ENCODE peak calls at places on chromosomes 5 and 9, in five cellular contexts. One of them, this sample, is unnamed.

GRCh38 chr9:33265211-33265885 is 499 bp downstream of the CHMP5 start:
- DNase-seq in osteocyte: no peak
- DNase-seq in kidney epithelial cell: no peak
- DNase-seq in pancreas: no peak
- DNase-seq in mammary epithelial cell: peak; percentile 45
- DNase-seq in this sample: no peak

GRCh38 chr5:147188200-147189108 is 46.4 kb upstream of the STK32A start:
- DNase-seq in kidney epithelial cell: no peak
- DNase-seq in pancreas: no peak
- DNase-seq in osteocyte: no peak
- DNase-seq in mammary epithelial cell: peak; percentile 33
- DNase-seq in this sample: no peak

GRCh38 chr5:116424258-116424615 is 150.4 kb downstream of the SEMA6A start:
- DNase-seq in osteocyte: no peak
- DNase-seq in kidney epithelial cell: no peak
- DNase-seq in pancreas: no peak
- DNase-seq in mammary epithelial cell: peak; percentile 30
- DNase-seq in this sample: no peak

GRCh38 chr9:85156652-85157051 is 487.1 kb downstream of the NTRK2 start:
- DNase-seq in osteocyte: no peak
- DNase-seq in kidney epithelial cell: no peak
- DNase-seq in pancreas: no peak
- DNase-seq in mammary epithelial cell: no peak
- DNase-seq in this sample: no peak

GRCh38 chr5:29197636-29198035 is 1995.8 kb upstream of the CDH6 start:
- DNase-seq in mammary epithelial cell: no peak
- DNase-seq in kidney epithelial cell: no peak
- DNase-seq in pancreas: no peak
- DNase-seq in osteocyte: no peak
- DNase-seq in this sample: peak; percentile 12

GRCh38 chr5:59089767-59090166 is 506.9 kb downstream of the RAB3C start:
- DNase-seq in osteocyte: no peak
- DNase-seq in mammary epithelial cell: no peak
- DNase-seq in pancreas: no peak
- DNase-seq in kidney epithelial cell: no peak
- DNase-seq in this sample: no peak

GRCh38 chr5:116922532-116922931 is 347.9 kb upstream of the SEMA6A start:
- DNase-seq in kidney epithelial cell: no peak
- DNase-seq in pancreas: no peak
- DNase-seq in osteocyte: no peak
- DNase-seq in mammary epithelial cell: no peak
- DNase-seq in this sample: no peak

GRCh38 chr5:5822729-5823257 is 400.3 kb downstream of the ICE1 start:
- DNase-seq in pancreas: no peak
- DNase-seq in kidney epithelial cell: no peak
- DNase-seq in mammary epithelial cell: no peak
- DNase-seq in osteocyte: no peak
- DNase-seq in this sample: no peak

GRCh38 chr5:4571248-4571950 is 568.7 kb upstream of the ADAMTS16 start:
- DNase-seq in mammary epithelial cell: no peak
- DNase-seq in osteocyte: no peak
- DNase-seq in pancreas: no peak
- DNase-seq in kidney epithelial cell: no peak
- DNase-seq in this sample: no peak

GRCh38 chr5:78638423-78638822 is 10.1 kb downstream of the LHFPL2 start:
- DNase-seq in kidney epithelial cell: peak; percentile 94
- DNase-seq in osteocyte: no peak
- DNase-seq in mammary epithelial cell: peak; percentile 98
- DNase-seq in pancreas: peak; percentile 90
- DNase-seq in this sample: peak; percentile 97

GRCh38 chr5:143187495-143187894 is 216.0 kb downstream of the NR3C1 start:
- DNase-seq in mammary epithelial cell: peak; percentile 78
- DNase-seq in osteocyte: no peak
- DNase-seq in pancreas: no peak
- DNase-seq in kidney epithelial cell: no peak
- DNase-seq in this sample: no peak

GRCh38 chr9:98916660-98917059 is 27.0 kb upstream of the COL15A1 start:
- DNase-seq in osteocyte: peak; percentile 70
- DNase-seq in mammary epithelial cell: no peak
- DNase-seq in pancreas: no peak
- DNase-seq in kidney epithelial cell: no peak
- DNase-seq in this sample: no peak

GRCh38 chr9:113131689-113132151 is 19.1 kb upstream of the SLC31A2 start:
- DNase-seq in osteocyte: no peak
- DNase-seq in kidney epithelial cell: no peak
- DNase-seq in pancreas: no peak
- DNase-seq in mammary epithelial cell: no peak
- DNase-seq in this sample: no peak

GRCh38 chr9:121734465-121734864 is 83.0 kb downstream of the DAB2IP start:
- DNase-seq in mammary epithelial cell: no peak
- DNase-seq in kidney epithelial cell: no peak
- DNase-seq in pancreas: no peak
- DNase-seq in osteocyte: no peak
- DNase-seq in this sample: no peak

GRCh38 chr9:27303219-27303618 is 6.3 kb upstream of the EQTN start:
- DNase-seq in pancreas: no peak
- DNase-seq in osteocyte: no peak
- DNase-seq in kidney epithelial cell: peak; percentile 12
- DNase-seq in mammary epithelial cell: no peak
- DNase-seq in this sample: no peak

GRCh38 chr9:127004946-127005769 is 90.6 kb downstream of the RALGPS1 start:
- DNase-seq in osteocyte: no peak
- DNase-seq in mammary epithelial cell: peak; percentile 45
- DNase-seq in pancreas: no peak
- DNase-seq in kidney epithelial cell: peak; percentile 41
- DNase-seq in this sample: peak; percentile 29

GRCh38 chr5:40224421-40224820 is 455.3 kb upstream of the PTGER4 start:
- DNase-seq in pancreas: no peak
- DNase-seq in kidney epithelial cell: peak; percentile 29
- DNase-seq in mammary epithelial cell: peak; percentile 37
- DNase-seq in osteocyte: no peak
- DNase-seq in this sample: no peak

GRCh38 chr5:56917534-56917933 is 8.1 kb downstream of the SETD9 start:
- DNase-seq in kidney epithelial cell: no peak
- DNase-seq in mammary epithelial cell: no peak
- DNase-seq in pancreas: no peak
- DNase-seq in osteocyte: no peak
- DNase-seq in this sample: no peak

GRCh38 chr5:177126771-177127170 is 6.8 kb upstream of the NSD1 start:
- DNase-seq in kidney epithelial cell: no peak
- DNase-seq in osteocyte: no peak
- DNase-seq in pancreas: no peak
- DNase-seq in mammary epithelial cell: no peak
- DNase-seq in this sample: no peak

GRCh38 chr5:180423133-180423532 is 70.0 kb upstream of the GFPT2 start:
- DNase-seq in kidney epithelial cell: no peak
- DNase-seq in osteocyte: no peak
- DNase-seq in mammary epithelial cell: no peak
- DNase-seq in pancreas: no peak
- DNase-seq in this sample: no peak

GRCh38 chr5:156438076-156438475 is 111.1 kb downstream of the SGCD start:
- DNase-seq in mammary epithelial cell: no peak
- DNase-seq in pancreas: no peak
- DNase-seq in osteocyte: no peak
- DNase-seq in kidney epithelial cell: no peak
- DNase-seq in this sample: no peak
- TF ChIP-seq CTCF in mammary epithelial cell: no peak
- TF ChIP-seq CTCF in pancreas: no peak
- TF ChIP-seq CTCF in osteocyte: no peak
- TF ChIP-seq CTCF in kidney epithelial cell: no peak
- TF ChIP-seq CTCF in this sample: no peak

GRCh38 chr5:109901628-109901981 is 211.9 kb downstream of the MAN2A1 start:
- DNase-seq in kidney epithelial cell: no peak
- DNase-seq in osteocyte: no peak
- DNase-seq in mammary epithelial cell: no peak
- DNase-seq in pancreas: no peak
- DNase-seq in this sample: no peak
- TF ChIP-seq CTCF in kidney epithelial cell: no peak
- TF ChIP-seq CTCF in osteocyte: no peak
- TF ChIP-seq CTCF in mammary epithelial cell: no peak
- TF ChIP-seq CTCF in pancreas: no peak
- TF ChIP-seq CTCF in this sample: no peak

DNA sequence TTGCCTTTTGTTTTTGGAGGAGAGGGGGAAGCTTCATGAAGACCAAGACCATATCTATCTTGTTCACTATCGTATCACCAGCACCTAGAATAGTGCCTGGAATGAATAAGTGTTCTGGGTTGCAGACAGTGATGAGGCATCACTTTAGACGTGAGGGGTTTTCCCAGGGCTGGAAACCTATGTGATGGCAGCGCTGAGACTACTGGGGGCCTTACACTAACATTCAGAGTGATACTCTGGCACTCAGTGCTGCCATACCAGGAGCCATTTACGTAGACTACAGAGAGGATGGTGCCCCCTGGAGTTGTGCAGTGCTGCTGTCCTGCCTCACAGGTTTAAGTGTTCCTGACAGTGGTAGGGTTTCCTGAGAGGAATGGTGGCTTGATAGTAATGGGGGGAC is 6.9 kb downstream of the CCL19 start:
- DNase-seq in mammary epithelial cell: no peak
- DNase-seq in kidney epithelial cell: no peak
- DNase-seq in osteocyte: no peak
- DNase-seq in pancreas: no peak
- DNase-seq in this sample: no peak
- TF ChIP-seq CTCF in mammary epithelial cell: no peak
- TF ChIP-seq CTCF in kidney epithelial cell: no peak
- TF ChIP-seq CTCF in osteocyte: no peak
- TF ChIP-seq CTCF in pancreas: no peak
- TF ChIP-seq CTCF in this sample: no peak

DNA sequence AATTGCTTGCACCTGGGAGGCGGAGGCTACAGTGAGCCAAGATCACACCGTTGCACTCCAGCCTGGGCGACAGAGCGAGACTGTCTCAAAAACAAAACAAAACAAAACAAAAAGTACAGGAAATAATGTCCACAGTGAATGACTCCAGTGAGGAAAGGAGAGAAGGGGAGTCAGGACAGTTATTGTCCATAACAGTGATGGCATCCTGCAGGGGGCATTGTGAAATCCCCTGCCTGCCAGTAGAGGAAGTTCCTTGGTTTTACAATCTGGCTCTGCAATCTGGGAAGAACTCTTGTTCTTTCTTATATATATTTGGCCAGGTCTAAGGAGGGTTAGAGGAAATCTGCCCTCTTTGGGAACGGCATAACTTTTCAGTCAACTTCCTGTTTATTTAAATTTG is 8.2 kb downstream of the SH3GL2 start:
- DNase-seq in pancreas: no peak
- DNase-seq in kidney epithelial cell: no peak
- DNase-seq in osteocyte: peak; percentile 13
- DNase-seq in mammary epithelial cell: no peak
- DNase-seq in this sample: no peak
- TF ChIP-seq CTCF in pancreas: no peak
- TF ChIP-seq CTCF in kidney epithelial cell: no peak
- TF ChIP-seq CTCF in osteocyte: no peak
- TF ChIP-seq CTCF in mammary epithelial cell: no peak
- TF ChIP-seq CTCF in this sample: peak; percentile 27

GRCh38 chr9:82532504-82532903 is 530.4 kb downstream of the RASEF start:
- DNase-seq in pancreas: no peak
- DNase-seq in osteocyte: no peak
- DNase-seq in kidney epithelial cell: peak; percentile 2
- DNase-seq in mammary epithelial cell: peak; percentile 4
- DNase-seq in this sample: no peak
- TF ChIP-seq CTCF in pancreas: peak; percentile 17
- TF ChIP-seq CTCF in osteocyte: peak; percentile 62
- TF ChIP-seq CTCF in kidney epithelial cell: peak; percentile 23
- TF ChIP-seq CTCF in mammary epithelial cell: peak; percentile 24
- TF ChIP-seq CTCF in this sample: peak; percentile 50

GRCh38 chr9:93308158-93308602 is 124.2 kb downstream of the WNK2 start:
- DNase-seq in kidney epithelial cell: no peak
- DNase-seq in osteocyte: peak; percentile 83
- DNase-seq in mammary epithelial cell: no peak
- DNase-seq in pancreas: no peak
- DNase-seq in this sample: no peak

GRCh38 chr9:93306081-93306480 is 122.1 kb downstream of the WNK2 start:
- DNase-seq in kidney epithelial cell: no peak
- DNase-seq in mammary epithelial cell: no peak
- DNase-seq in osteocyte: peak; percentile 79
- DNase-seq in pancreas: peak; percentile 26
- DNase-seq in this sample: no peak

GRCh38 chr9:93308676-93309075 is 124.7 kb downstream of the WNK2 start:
- DNase-seq in osteocyte: peak; percentile 68
- DNase-seq in mammary epithelial cell: no peak
- DNase-seq in pancreas: peak; percentile 57
- DNase-seq in kidney epithelial cell: no peak
- DNase-seq in this sample: no peak

GRCh38 chr9:93306579-93307091 is 122.7 kb downstream of the WNK2 start:
- DNase-seq in pancreas: peak; percentile 37
- DNase-seq in kidney epithelial cell: no peak
- DNase-seq in mammary epithelial cell: no peak
- DNase-seq in osteocyte: peak; percentile 84
- DNase-seq in this sample: no peak

GRCh38 chr9:93307468-93308157 is 123.7 kb downstream of the WNK2 start:
- DNase-seq in pancreas: peak; percentile 60
- DNase-seq in osteocyte: peak; percentile 63
- DNase-seq in kidney epithelial cell: no peak
- DNase-seq in mammary epithelial cell: no peak
- DNase-seq in this sample: no peak
- TF ChIP-seq CTCF in pancreas: no peak
- TF ChIP-seq CTCF in osteocyte: no peak
- TF ChIP-seq CTCF in kidney epithelial cell: no peak
- TF ChIP-seq CTCF in mammary epithelial cell: no peak
- TF ChIP-seq CTCF in this sample: no peak

This sample was measured in epithelial cell of proximal tubule.